ENCODE peak calls at places on chromosomes 3 and 15, in nine cellular contexts. U is NCI-H1417; Z is NCI-H1105 treated with DMSO at 0.1 percent for 48 hours; E is foreskin fibroblast; G is cardiac fibroblast; J is stimulated activated CD8-positive, alpha-beta memory T cell treated with anti-CD3 and anti-CD28 coated beads, Interleukin-15, amount 100 ng/mL, for 24 hours; B is fibroblast of gingiva; O is occipital lobe; X is activated CD4-positive, alpha-beta T cell treated with anti-CD3 and anti-CD28 coated beads, Interleukin-2, amount 50 U/mL, for 48 hours. N is an unnamed sample.

GRCh38 chr3:4996771-4997291 is 17.6 kb downstream of the BHLHE40 start:
- DNase-seq in X (no peak), O (no peak), G (no peak), Z (no peak), B (no peak), E (no peak), U (no peak), J (no peak), N (no peak)

GRCh38 chr3:127717357-127718243 is 44.8 kb downstream of the ABTB1 start:
- DNase-seq in U (no peak), G (no peak), B (peak), J (no peak), E (peak), Z (no peak), O (peak), X (no peak), N (no peak)

GRCh38 chr3:142553741-142554140 is 24.8 kb downstream of the ATR start:
- DNase-seq in G (no peak), Z (no peak), J (no peak), U (no peak), O (no peak), B (no peak), E (no peak), X (no peak), N (no peak)

GRCh38 chr15:81407679-81408078 is 33.7 kb upstream of the TMC3 start:
- DNase-seq in G (no peak), B (no peak), O (no peak), E (no peak), U (no peak), X (no peak), Z (no peak), J (no peak), N (no peak)

GRCh38 chr3:149180057-149180573 is 41.5 kb downstream of the CP start:
- DNase-seq in O (no peak), B (peak), G (peak), E (peak), X (no peak), Z (no peak), U (no peak), J (no peak), N (peak)

GRCh38 chr3:50270422-50270831 is 1.5 kb downstream of the SEMA3B start:
- DNase-seq in B (no peak), G (no peak), X (no peak), U (no peak), O (no peak), Z (no peak), J (no peak), E (peak), N (no peak)

GRCh38 chr3:128266453-128266852 is 113.2 kb downstream of the EEFSEC start:
- DNase-seq in X (no peak), G (peak), Z (peak), U (no peak), E (no peak), B (no peak), J (no peak), O (no peak), N (no peak)

GRCh38 chr3:114669614-114670013 is 375.8 kb downstream of the TIGIT start:
- DNase-seq in X (no peak), O (no peak), E (peak), G (no peak), J (no peak), U (no peak), Z (no peak), B (no peak), N (no peak)

GRCh38 chr15:62454567-62455172 is 289.6 kb upstream of the C2CD4B start:
- DNase-seq in X (no peak), B (no peak), E (no peak), Z (no peak), G (no peak), J (no peak), U (no peak), O (no peak), N (no peak)

GRCh38 chr3:159856496-159857098 is 132.0 kb upstream of the IL12A start:
- DNase-seq in O (no peak), Z (peak), U (peak), J (no peak), G (no peak), E (no peak), B (no peak), X (no peak), N (no peak)

GRCh38 chr3:11568503-11569155 is 75.1 kb downstream of the VGLL4 start:
- DNase-seq in Z (no peak), X (no peak), J (no peak), G (peak), O (peak), E (peak), U (no peak), B (peak), N (peak)

GRCh38 chr15:92273732-92274131 is 119.9 kb upstream of the ST8SIA2 start:
- DNase-seq in Z (no peak), B (no peak), G (no peak), E (no peak), X (no peak), J (no peak), O (no peak), U (no peak), N (no peak)

N was measured in stromal cell of bone marrow.